ENCODE peak calls at places on chromosomes 2 and 18, in eight cellular contexts. One of them, this sample, is unnamed.
A peak's percentile ranks its signal among the peaks of the same experiment; 100 is the strongest.

GRCh38 chr2:220353897-220354296 is 726.5 kb downstream of the SLC4A3 start:
- DNase-seq in fibroblast of lung: peak; percentile 36
- DNase-seq in fibroblast of the aortic adventitia: peak; percentile 31
- DNase-seq in H1: no peak
- DNase-seq in heart right ventricle: no peak
- DNase-seq in mucosa of descending colon: no peak
- DNase-seq in Peyer's patch: no peak
- DNase-seq in kidney epithelial cell: no peak
- DNase-seq in this sample: no peak

GRCh38 chr2:79116997-79117928 is 3.0 kb upstream of the REG1A start:
- DNase-seq in fibroblast of lung: no peak
- DNase-seq in fibroblast of the aortic adventitia: no peak
- DNase-seq in H1: no peak
- DNase-seq in heart right ventricle: no peak
- DNase-seq in mucosa of descending colon: no peak
- DNase-seq in Peyer's patch: no peak
- DNase-seq in kidney epithelial cell: no peak
- DNase-seq in this sample: no peak

GRCh38 chr2:204665244-204665643 is 120.0 kb downstream of the PARD3B start:
- DNase-seq in fibroblast of lung: peak; percentile 10
- DNase-seq in fibroblast of the aortic adventitia: peak; percentile 68
- DNase-seq in H1: no peak
- DNase-seq in heart right ventricle: no peak
- DNase-seq in mucosa of descending colon: no peak
- DNase-seq in Peyer's patch: no peak
- DNase-seq in kidney epithelial cell: peak; percentile 79
- DNase-seq in this sample: no peak

GRCh38 chr2:112542974-112543760 is 902 bp downstream of the POLR1B start:
- DNase-seq in fibroblast of lung: peak; percentile 13
- DNase-seq in fibroblast of the aortic adventitia: peak; percentile 10
- DNase-seq in H1: no peak
- DNase-seq in heart right ventricle: no peak
- DNase-seq in mucosa of descending colon: no peak
- DNase-seq in Peyer's patch: no peak
- DNase-seq in kidney epithelial cell: no peak
- DNase-seq in this sample: no peak

GRCh38 chr18:26771524-26771923 is 94.0 kb downstream of the AQP4 start:
- DNase-seq in fibroblast of lung: no peak
- DNase-seq in fibroblast of the aortic adventitia: no peak
- DNase-seq in H1: no peak
- DNase-seq in heart right ventricle: no peak
- DNase-seq in mucosa of descending colon: no peak
- DNase-seq in Peyer's patch: no peak
- DNase-seq in kidney epithelial cell: no peak
- DNase-seq in this sample: no peak

GRCh38 chr2:240604291-240604938 is 17.9 kb downstream of the CAPN10 start:
- DNase-seq in fibroblast of lung: peak; percentile 65
- DNase-seq in fibroblast of the aortic adventitia: peak; percentile 27
- DNase-seq in H1: no peak
- DNase-seq in heart right ventricle: peak; percentile 84
- DNase-seq in mucosa of descending colon: peak; percentile 82
- DNase-seq in Peyer's patch: no peak
- DNase-seq in kidney epithelial cell: peak; percentile 19
- DNase-seq in this sample: no peak

GRCh38 chr2:221034026-221034701 is 537.9 kb downstream of the EPHA4 start:
- DNase-seq in fibroblast of lung: no peak
- DNase-seq in fibroblast of the aortic adventitia: no peak
- DNase-seq in H1: no peak
- DNase-seq in heart right ventricle: no peak
- DNase-seq in mucosa of descending colon: no peak
- DNase-seq in Peyer's patch: no peak
- DNase-seq in kidney epithelial cell: no peak
- DNase-seq in this sample: no peak

GRCh38 chr2:231720292-231720691 is 12.0 kb downstream of the PTMA start:
- DNase-seq in fibroblast of lung: no peak
- DNase-seq in fibroblast of the aortic adventitia: no peak
- DNase-seq in H1: no peak
- DNase-seq in heart right ventricle: no peak
- DNase-seq in mucosa of descending colon: no peak
- DNase-seq in Peyer's patch: no peak
- DNase-seq in kidney epithelial cell: no peak
- DNase-seq in this sample: no peak

GRCh38 chr2:72515696-72516095 is 310.1 kb downstream of the EXOC6B start:
- DNase-seq in fibroblast of lung: no peak
- DNase-seq in fibroblast of the aortic adventitia: no peak
- DNase-seq in H1: no peak
- DNase-seq in heart right ventricle: no peak
- DNase-seq in mucosa of descending colon: no peak
- DNase-seq in Peyer's patch: no peak
- DNase-seq in kidney epithelial cell: no peak
- DNase-seq in this sample: no peak

GRCh38 chr18:52422985-52423601 is 83.1 kb downstream of the DCC start:
- DNase-seq in fibroblast of lung: no peak
- DNase-seq in fibroblast of the aortic adventitia: no peak
- DNase-seq in H1: no peak
- DNase-seq in heart right ventricle: no peak
- DNase-seq in mucosa of descending colon: no peak
- DNase-seq in Peyer's patch: no peak
- DNase-seq in kidney epithelial cell: no peak
- DNase-seq in this sample: no peak

GRCh38 chr2:206700141-206700540 is 18.1 kb downstream of the DYTN start:
- DNase-seq in fibroblast of lung: no peak
- DNase-seq in fibroblast of the aortic adventitia: peak; percentile 27
- DNase-seq in H1: no peak
- DNase-seq in heart right ventricle: no peak
- DNase-seq in mucosa of descending colon: no peak
- DNase-seq in Peyer's patch: no peak
- DNase-seq in kidney epithelial cell: no peak
- DNase-seq in this sample: no peak

GRCh38 chr2:159694500-159695040 is 17.7 kb upstream of the MARCHF7 start:
- DNase-seq in fibroblast of lung: no peak
- DNase-seq in fibroblast of the aortic adventitia: no peak
- DNase-seq in H1: no peak
- DNase-seq in heart right ventricle: no peak
- DNase-seq in mucosa of descending colon: no peak
- DNase-seq in Peyer's patch: no peak
- DNase-seq in kidney epithelial cell: no peak
- DNase-seq in this sample: no peak

GRCh38 chr18:62485684-62486083 is 37.1 kb upstream of the ZCCHC2 start:
- DNase-seq in fibroblast of lung: peak; percentile 42
- DNase-seq in fibroblast of the aortic adventitia: peak; percentile 78
- DNase-seq in H1: no peak
- DNase-seq in heart right ventricle: no peak
- DNase-seq in mucosa of descending colon: no peak
- DNase-seq in Peyer's patch: no peak
- DNase-seq in kidney epithelial cell: peak; percentile 86
- DNase-seq in this sample: no peak

GRCh38 chr18:35458677-35459441 is 38.9 kb downstream of the INO80C start:
- DNase-seq in fibroblast of lung: peak; percentile 76
- DNase-seq in fibroblast of the aortic adventitia: peak; percentile 79
- DNase-seq in H1: peak; percentile 55
- DNase-seq in heart right ventricle: peak; percentile 77
- DNase-seq in mucosa of descending colon: peak; percentile 55
- DNase-seq in Peyer's patch: peak; percentile 25
- DNase-seq in kidney epithelial cell: peak; percentile 72
- DNase-seq in this sample: no peak

GRCh38 chr2:98835831-98836385 is 100.1 kb downstream of the CRACDL start:
- DNase-seq in fibroblast of lung: no peak
- DNase-seq in fibroblast of the aortic adventitia: no peak
- DNase-seq in H1: no peak
- DNase-seq in heart right ventricle: no peak
- DNase-seq in mucosa of descending colon: no peak
- DNase-seq in Peyer's patch: peak; percentile 32
- DNase-seq in kidney epithelial cell: no peak
- DNase-seq in this sample: no peak

GRCh38 chr2:160367887-160368286 is 125.7 kb downstream of the RBMS1 start:
- DNase-seq in fibroblast of lung: peak; percentile 97
- DNase-seq in fibroblast of the aortic adventitia: peak; percentile 97
- DNase-seq in H1: no peak
- DNase-seq in heart right ventricle: no peak
- DNase-seq in mucosa of descending colon: no peak
- DNase-seq in Peyer's patch: no peak
- DNase-seq in kidney epithelial cell: peak; percentile 92
- DNase-seq in this sample: no peak

DNA sequence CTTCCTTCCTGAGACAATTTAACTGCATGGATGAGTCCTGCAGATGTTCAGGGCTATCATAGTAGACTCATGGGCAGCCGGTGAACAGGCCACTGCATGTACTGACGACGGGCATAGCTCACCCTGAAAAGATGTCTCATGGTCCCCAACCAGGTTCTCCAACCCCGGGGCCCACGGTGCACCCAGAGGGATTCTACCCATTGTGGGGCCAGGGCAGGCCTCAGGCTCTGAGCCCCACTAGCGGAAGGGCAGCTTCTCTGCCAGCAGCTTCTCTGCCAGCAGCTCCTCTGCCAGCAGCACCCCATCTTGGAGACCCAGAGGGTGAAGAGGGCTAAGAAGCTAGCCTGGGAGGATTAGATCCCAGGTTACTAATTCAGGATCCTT is 3.2 kb upstream of the CNNM4 start:
- DNase-seq in fibroblast of lung: no peak
- DNase-seq in fibroblast of the aortic adventitia: no peak
- DNase-seq in H1: no peak
- DNase-seq in heart right ventricle: no peak
- DNase-seq in mucosa of descending colon: no peak
- DNase-seq in Peyer's patch: no peak
- DNase-seq in kidney epithelial cell: no peak
- DNase-seq in this sample: no peak
- TF ChIP-seq CTCF in fibroblast of lung: no peak
- TF ChIP-seq CTCF in fibroblast of the aortic adventitia: no peak
- TF ChIP-seq CTCF in H1: no peak
- TF ChIP-seq CTCF in heart right ventricle: no peak
- TF ChIP-seq CTCF in mucosa of descending colon: no peak
- TF ChIP-seq CTCF in Peyer's patch: no peak
- TF ChIP-seq CTCF in kidney epithelial cell: no peak
- TF ChIP-seq CTCF in this sample: no peak

GRCh38 chr2:20665261-20666113 is 1.5 kb upstream of the GDF7 start:
- DNase-seq in fibroblast of lung: no peak
- DNase-seq in fibroblast of the aortic adventitia: no peak
- DNase-seq in H1: peak; percentile 70
- DNase-seq in heart right ventricle: no peak
- DNase-seq in mucosa of descending colon: no peak
- DNase-seq in Peyer's patch: no peak
- DNase-seq in kidney epithelial cell: no peak
- DNase-seq in this sample: no peak

GRCh38 chr2:20666114-20666363 is 905 bp upstream of the GDF7 start:
- DNase-seq in fibroblast of lung: no peak
- DNase-seq in fibroblast of the aortic adventitia: no peak
- DNase-seq in H1: peak; percentile 78
- DNase-seq in heart right ventricle: no peak
- DNase-seq in mucosa of descending colon: no peak
- DNase-seq in Peyer's patch: no peak
- DNase-seq in kidney epithelial cell: no peak
- DNase-seq in this sample: no peak

GRCh38 chr2:20667151-20667530 is 197 bp downstream of the GDF7 start:
- DNase-seq in fibroblast of lung: no peak
- DNase-seq in fibroblast of the aortic adventitia: no peak
- DNase-seq in H1: no peak
- DNase-seq in heart right ventricle: no peak
- DNase-seq in mucosa of descending colon: no peak
- DNase-seq in Peyer's patch: no peak
- DNase-seq in kidney epithelial cell: no peak
- DNase-seq in this sample: no peak

GRCh38 chr2:20667531-20668401 is 822 bp downstream of the GDF7 start:
- DNase-seq in fibroblast of lung: no peak
- DNase-seq in fibroblast of the aortic adventitia: no peak
- DNase-seq in H1: peak; percentile 64
- DNase-seq in heart right ventricle: no peak
- DNase-seq in mucosa of descending colon: no peak
- DNase-seq in Peyer's patch: no peak
- DNase-seq in kidney epithelial cell: no peak
- DNase-seq in this sample: no peak

GRCh38 chr2:20666364-20667150 is at the start of gene GDF7:
- DNase-seq in fibroblast of lung: no peak
- DNase-seq in fibroblast of the aortic adventitia: peak; percentile 6
- DNase-seq in H1: peak; percentile 72
- DNase-seq in heart right ventricle: peak; percentile 49
- DNase-seq in mucosa of descending colon: peak; percentile 73
- DNase-seq in Peyer's patch: peak; percentile 61
- DNase-seq in kidney epithelial cell: no peak
- DNase-seq in this sample: no peak
- H3K4me3 ChIP-seq in fibroblast of lung: peak within 1 kb of the TSS; percentile 38
- H3K4me3 ChIP-seq in fibroblast of the aortic adventitia: peak within 1 kb of the TSS; percentile 51
- H3K4me3 ChIP-seq in H1: peak within 1 kb of the TSS; percentile 76
- H3K4me3 ChIP-seq in heart right ventricle: peak within 1 kb of the TSS; percentile 54
- H3K4me3 ChIP-seq in mucosa of descending colon: no peak within 1 kb of the TSS
- H3K4me3 ChIP-seq in Peyer's patch: peak within 1 kb of the TSS; percentile 51
- H3K4me3 ChIP-seq in kidney epithelial cell: peak within 1 kb of the TSS; percentile 29
- H3K4me3 ChIP-seq in this sample: peak within 1 kb of the TSS; percentile 36

DNA sequence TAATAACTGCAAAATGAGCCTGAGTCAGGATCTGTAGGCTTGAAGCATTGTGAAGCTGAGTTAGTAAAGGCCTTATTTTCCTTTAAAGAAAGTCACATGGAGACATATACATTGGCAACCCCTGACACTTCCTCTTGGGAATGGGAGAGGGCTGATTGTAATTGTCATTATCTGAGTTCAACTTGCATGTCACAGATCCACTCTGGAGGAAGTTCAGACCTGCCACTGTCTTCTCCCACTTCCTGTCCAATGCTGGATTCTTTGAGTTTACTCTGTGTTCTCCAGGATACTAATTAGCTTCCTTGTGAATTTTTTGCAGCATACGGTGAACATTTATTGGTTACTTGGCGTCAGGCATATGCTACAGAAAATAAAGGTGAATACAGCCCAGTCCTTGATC is 34.1 kb downstream of the SMARCAL1 start:
- DNase-seq in fibroblast of lung: no peak
- DNase-seq in fibroblast of the aortic adventitia: no peak
- DNase-seq in H1: no peak
- DNase-seq in heart right ventricle: no peak
- DNase-seq in mucosa of descending colon: no peak
- DNase-seq in Peyer's patch: no peak
- DNase-seq in kidney epithelial cell: no peak
- DNase-seq in this sample: no peak
- TF ChIP-seq CTCF in fibroblast of lung: no peak
- TF ChIP-seq CTCF in fibroblast of the aortic adventitia: no peak
- TF ChIP-seq CTCF in H1: no peak
- TF ChIP-seq CTCF in heart right ventricle: no peak
- TF ChIP-seq CTCF in mucosa of descending colon: no peak
- TF ChIP-seq CTCF in Peyer's patch: no peak
- TF ChIP-seq CTCF in kidney epithelial cell: no peak
- TF ChIP-seq CTCF in this sample: no peak

DNA sequence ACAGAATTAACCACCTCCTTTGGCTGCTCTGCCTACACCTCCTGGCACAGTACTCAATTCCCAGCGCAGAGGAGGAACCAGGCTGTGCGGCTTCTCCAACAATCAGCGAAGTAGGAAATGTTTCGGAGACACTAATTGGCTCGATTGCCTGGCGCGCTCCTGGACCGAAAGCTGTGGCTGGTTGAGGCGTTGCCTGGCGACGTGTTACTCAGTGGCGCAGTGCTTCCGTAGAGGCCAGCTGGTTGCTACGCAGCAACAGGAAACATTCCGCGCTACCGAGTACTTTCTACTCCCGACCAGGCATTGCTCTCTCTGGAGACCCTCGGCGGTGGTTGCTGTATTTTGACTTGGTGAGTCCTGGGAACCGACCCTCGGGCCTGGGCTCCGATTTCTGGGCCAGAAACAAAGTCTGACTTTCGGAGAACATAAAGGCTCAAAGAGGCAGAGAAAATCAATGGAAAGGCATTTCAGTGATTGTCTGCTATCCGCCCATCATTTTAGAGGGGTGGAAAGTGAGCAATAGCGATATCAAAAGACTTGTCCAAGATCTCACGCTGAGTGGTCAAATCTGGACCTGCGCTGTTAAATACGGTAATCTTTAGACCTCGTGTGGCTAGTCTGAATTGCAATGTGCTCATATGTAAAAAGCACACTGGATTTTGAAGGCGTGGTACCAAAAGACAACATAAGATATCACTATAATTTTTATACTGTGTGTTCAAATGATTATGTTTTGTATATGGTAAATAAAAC is at the start of gene DNAH6:
- DNase-seq in fibroblast of lung: peak; percentile 93
- DNase-seq in fibroblast of the aortic adventitia: peak; percentile 92
- DNase-seq in H1: peak; percentile 86
- DNase-seq in heart right ventricle: peak; percentile 94
- DNase-seq in mucosa of descending colon: peak; percentile 90
- DNase-seq in Peyer's patch: peak; percentile 76
- DNase-seq in kidney epithelial cell: peak; percentile 90
- DNase-seq in this sample: peak; percentile 13
- H3K4me3 ChIP-seq in fibroblast of lung: peak within 1 kb of the TSS; percentile 67
- H3K4me3 ChIP-seq in fibroblast of the aortic adventitia: peak within 1 kb of the TSS; percentile 74
- H3K4me3 ChIP-seq in H1: peak within 1 kb of the TSS; percentile 61
- H3K4me3 ChIP-seq in heart right ventricle: peak within 1 kb of the TSS; percentile 57
- H3K4me3 ChIP-seq in mucosa of descending colon: no peak within 1 kb of the TSS
- H3K4me3 ChIP-seq in Peyer's patch: peak within 1 kb of the TSS; percentile 55
- H3K4me3 ChIP-seq in kidney epithelial cell: peak within 1 kb of the TSS; percentile 47
- H3K4me3 ChIP-seq in this sample: peak within 1 kb of the TSS; percentile 29